ENCODE peak calls at places on chromosome 19, in eight cellular contexts. F is heart right ventricle; C is stomach; N is HCT116; K is CD8-positive, alpha-beta T cell; Q is tibial nerve; U is CD8-positive, alpha-beta memory T cell; G is neural progenitor cell. L is an unnamed sample. For H3K4me1, the result is how much of the 10 kb centered on the place peaks cover.

GRCh38 chr19:38700350-38700932 is 43.8 kb downstream of the CAPN12 start:
- DNase-seq in Q (no peak), K (no peak), C (no peak), F (no peak), U (no peak), N (no peak), G (no peak), L (no peak)

GRCh38 chr19:57708641-57709354 is at the start of gene ZNF154:
- DNase-seq in N (no peak), K (peak), F (peak), U (peak), G (peak), C (no peak), Q (no peak), L (peak)

GRCh38 chr19:4730740-4731171 is 7.1 kb upstream of the DPP9 start:
- DNase-seq in G (no peak), K (peak), N (peak), F (no peak), C (no peak), U (peak), Q (no peak), L (peak)

GRCh38 chr19:694481-695349 is 537 bp downstream of the PRSS57 start:
- DNase-seq in F (no peak), Q (no peak), N (no peak), C (no peak), G (no peak), K (no peak), U (no peak), L (no peak)

GRCh38 chr19:13764821-13765394 is 586 bp downstream of the MRI1 start:
- DNase-seq in N (no peak), G (peak), Q (no peak), F (no peak), U (peak), C (peak), K (peak), L (peak)

GRCh38 chr19:42455621-42456081 is 12.9 kb upstream of the CXCL17 start:
- DNase-seq in F (no peak), Q (no peak), N (peak), U (no peak), C (no peak), G (no peak), K (no peak), L (no peak)

GRCh38 chr19:3987619-3988371 is 2.5 kb upstream of the EEF2 start:
- DNase-seq in U (peak), Q (peak), F (peak), N (peak), G (peak), C (peak), K (peak), L (peak)

GRCh38 chr19:34044011-34044410 is 128.3 kb upstream of the LSM14A start:
- DNase-seq in F (no peak), N (no peak), Q (no peak), C (no peak), K (no peak), G (no peak), U (no peak), L (no peak)

GRCh38 chr19:13363235-13363634 is 143.0 kb downstream of the CACNA1A start:
- DNase-seq in U (no peak), F (no peak), C (no peak), K (no peak), G (no peak), Q (no peak), N (no peak), L (no peak)

GRCh38 chr19:13978721-13979191 is 26.4 kb downstream of the DCAF15 start:
- DNase-seq in U (no peak), Q (no peak), G (no peak), C (no peak), K (peak), N (no peak), F (no peak), L (no peak)

GRCh38 chr19:3575260-3575741 is 2.6 kb downstream of the HMG20B start:
- DNase-seq in N (no peak), K (no peak), G (peak), F (no peak), Q (no peak), U (no peak), C (peak), L (peak)

GRCh38 chr19:37885392-37885791 is 21.0 kb downstream of the WDR87 start:
- DNase-seq in U (no peak), C (no peak), Q (no peak), N (no peak), G (no peak), F (no peak), K (no peak), L (no peak)

GRCh38 chr19:507286-508203 is at the start of gene TPGS1:
- DNase-seq in U (peak), G (peak), F (peak), N (peak), C (peak), Q (peak), K (peak), L (no peak)

GRCh38 chr19:41588497-41589209 is 12.7 kb downstream of the CEACAM21 start:
- DNase-seq in C (no peak), Q (no peak), K (no peak), G (peak), U (no peak), F (peak), N (no peak), L (peak)

GRCh38 chr19:5355076-5355475 is 14.5 kb upstream of the PTPRS start:
- DNase-seq in Q (no peak), N (no peak), C (no peak), U (no peak), K (no peak), F (no peak), G (no peak), L (no peak)

GRCh38 chr19:4583961-4584669 is 24.6 kb upstream of the SEMA6B start:
- DNase-seq in N (no peak), C (no peak), Q (no peak), G (peak), K (no peak), F (no peak), U (no peak), L (no peak)

GRCh38 chr19:53394522-53394973 is 401 bp upstream of the ZNF765 start:
- DNase-seq in C (peak), K (peak), F (peak), G (peak), N (no peak), Q (peak), U (no peak), L (no peak)

GRCh38 chr19:12800873-12801465 is 631 bp downstream of the PRDX2 start:
- DNase-seq in Q (no peak), U (no peak), G (peak), K (no peak), F (no peak), N (no peak), C (no peak), L (no peak)

GRCh38 chr19:53868091-53868891 is 608 bp downstream of the MYADM start:
- DNase-seq in U (peak), F (peak), N (no peak), Q (no peak), C (peak), G (peak), K (peak), L (no peak)

GRCh38 chr19:23999821-24000610 is 85.3 kb downstream of the ZNF726 start:
- DNase-seq in K (no peak), U (no peak), N (no peak), Q (no peak), G (no peak), C (no peak), F (no peak), L (no peak)

GRCh38 chr19:35126624-35126959 is 8.3 kb downstream of the LGI4 start:
- DNase-seq in U (no peak), F (no peak), N (no peak), Q (no peak), K (no peak), C (no peak), G (peak), L (no peak)

GRCh38 chr19:47130589-47131168 is at the start of gene SAE1:
- DNase-seq in G (peak), C (peak), N (peak), K (peak), U (peak), F (peak), Q (peak), L (peak)

GRCh38 chr19:8194528-8195275 is 14.5 kb upstream of the CERS4 start:
- DNase-seq in U (peak), N (no peak), F (no peak), C (peak), K (peak), G (no peak), Q (no peak), L (peak)

GRCh38 chr19:16025108-16026101 is 50.9 kb upstream of the TPM4 start:
- DNase-seq in Q (no peak), K (no peak), U (no peak), G (peak), N (peak), C (peak), F (no peak), L (no peak)

GRCh38 chr19:29667941-29668340 is 2.7 kb downstream of the PLEKHF1 start:
- DNase-seq in U (peak), G (no peak), F (no peak), K (peak), C (peak), Q (no peak), N (no peak), L (peak)

GRCh38 chr19:35044317-35045117 is 3.0 kb downstream of the HPN start:
- DNase-seq in U (peak), N (no peak), C (peak), F (peak), K (peak), G (peak), Q (peak), L (peak)

DNA sequence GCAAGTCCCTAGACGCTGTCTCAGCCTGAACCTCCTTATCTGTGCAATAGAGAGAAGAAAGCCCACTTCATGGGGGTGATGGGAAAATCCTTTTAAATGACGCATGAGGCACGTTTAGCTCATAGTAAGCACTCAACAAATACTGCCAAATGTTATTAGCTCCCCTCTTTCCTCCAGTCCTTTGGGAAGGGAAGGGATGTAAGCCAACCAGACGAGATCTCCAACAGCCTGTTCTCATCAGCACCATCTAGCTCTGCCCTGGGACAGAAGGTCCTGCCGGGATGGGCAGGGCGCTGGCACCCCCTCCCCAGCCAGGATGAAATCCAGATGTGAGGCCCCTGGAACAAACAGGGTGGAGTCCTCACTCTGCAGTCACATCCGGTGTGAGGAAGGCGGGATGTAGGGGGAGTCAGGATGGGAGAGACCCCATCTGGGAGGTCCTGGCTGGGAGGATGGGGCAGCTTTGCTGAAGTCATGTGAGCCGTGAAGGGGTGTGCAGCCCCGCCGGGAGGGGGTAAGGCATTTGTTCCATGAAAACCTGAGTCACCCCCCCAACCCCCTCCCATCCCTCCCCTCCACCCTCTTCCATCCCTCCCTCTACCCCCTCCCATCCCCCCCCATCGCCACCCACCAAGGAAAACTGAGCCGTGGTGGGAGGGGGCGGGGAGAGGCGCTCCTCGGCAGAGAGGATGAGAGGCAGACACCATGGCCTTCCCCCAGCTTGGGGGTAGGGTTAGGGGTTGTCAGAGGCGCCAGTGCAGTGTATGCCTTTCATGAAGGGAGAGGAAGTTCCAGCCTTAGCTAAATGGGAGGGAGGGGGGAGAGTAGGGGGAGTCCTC is 4.5 kb downstream of the S1PR2 start:
- DNase-seq in F (peak), N (no peak), G (no peak), Q (peak), C (peak), K (no peak), U (no peak), L (no peak)
- H3K27ac ChIP-seq in F (peak), N (no peak), G (no peak), Q (peak), C (peak), K (no peak), U (no peak), L (no peak)

GRCh38 chr19:55229789-55230182 is 1.2 kb upstream of the TMEM86B start:
- DNase-seq in K (no peak), C (no peak), G (no peak), U (no peak), Q (no peak), F (no peak), N (no peak), L (no peak)

GRCh38 chr19:55229145-55229788 is 704 bp upstream of the TMEM86B start:
- DNase-seq in F (no peak), C (no peak), N (no peak), Q (no peak), G (no peak), K (no peak), U (no peak), L (no peak)

GRCh38 chr19:55227241-55228014 is 1.1 kb downstream of the TMEM86B start:
- DNase-seq in Q (no peak), C (no peak), U (no peak), F (no peak), G (no peak), N (no peak), K (no peak), L (no peak)

GRCh38 chr19:55228015-55228391 is 560 bp downstream of the TMEM86B start:
- DNase-seq in N (no peak), Q (no peak), F (peak), C (no peak), K (no peak), G (no peak), U (no peak), L (no peak)

DNA sequence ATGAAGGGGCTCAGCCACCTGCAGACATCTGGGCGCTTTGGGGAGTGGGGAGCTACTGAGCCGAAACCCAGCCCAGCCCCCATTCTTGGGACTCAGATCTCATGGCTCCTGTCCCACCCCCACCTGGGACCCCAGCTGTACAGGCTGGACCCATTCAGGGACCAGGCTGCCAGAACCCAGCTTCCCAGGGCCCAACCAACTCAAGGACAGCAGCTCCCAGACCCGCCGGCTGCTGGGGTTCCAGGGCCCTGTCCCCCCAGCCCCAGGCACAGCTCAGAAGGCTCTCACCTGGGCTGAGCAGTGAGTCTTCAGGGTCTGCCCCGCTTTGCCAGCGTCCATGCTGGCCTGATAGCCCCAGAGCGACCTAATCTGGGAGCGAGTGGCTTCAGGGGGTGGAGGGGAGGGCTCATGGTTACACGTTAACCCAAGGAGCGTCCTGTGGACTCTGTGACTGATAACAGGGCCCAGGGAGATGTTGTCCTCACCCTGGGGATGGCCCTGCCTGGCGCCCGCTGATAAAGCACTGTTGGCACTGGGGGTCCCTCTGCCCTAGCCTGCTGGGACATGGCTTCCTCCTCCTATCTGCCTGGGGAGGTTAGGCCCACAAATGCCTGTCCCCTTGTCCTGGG is at the start of gene TMEM86B:
- DNase-seq in K (no peak), G (no peak), N (no peak), U (no peak), C (peak), Q (no peak), F (no peak), L (no peak)
- H3K4me1 ChIP-seq in K (under half), G (under half), N (under half), U (under half), C (under half), Q (under half), F (under half), L (under half)

GRCh38 chr19:6443986-6444385 is 10.4 kb upstream of the SLC25A41 start:
- DNase-seq in G (no peak), N (no peak), U (no peak), K (no peak), Q (no peak), C (no peak), F (no peak), L (no peak)

GRCh38 chr19:6442087-6442688 is 8.6 kb upstream of the SLC25A41 start:
- DNase-seq in U (no peak), K (no peak), N (no peak), C (no peak), F (no peak), G (no peak), Q (no peak), L (no peak)

GRCh38 chr19:6450166-6450565 is 9.4 kb downstream of the SLC25A23 start:
- DNase-seq in C (no peak), F (no peak), U (no peak), Q (no peak), N (no peak), G (no peak), K (no peak), L (no peak)

GRCh38 chr19:6448045-6448444 is 11.5 kb downstream of the SLC25A23 start:
- DNase-seq in N (no peak), F (no peak), Q (no peak), C (no peak), G (no peak), K (no peak), U (no peak), L (no peak)

DNA sequence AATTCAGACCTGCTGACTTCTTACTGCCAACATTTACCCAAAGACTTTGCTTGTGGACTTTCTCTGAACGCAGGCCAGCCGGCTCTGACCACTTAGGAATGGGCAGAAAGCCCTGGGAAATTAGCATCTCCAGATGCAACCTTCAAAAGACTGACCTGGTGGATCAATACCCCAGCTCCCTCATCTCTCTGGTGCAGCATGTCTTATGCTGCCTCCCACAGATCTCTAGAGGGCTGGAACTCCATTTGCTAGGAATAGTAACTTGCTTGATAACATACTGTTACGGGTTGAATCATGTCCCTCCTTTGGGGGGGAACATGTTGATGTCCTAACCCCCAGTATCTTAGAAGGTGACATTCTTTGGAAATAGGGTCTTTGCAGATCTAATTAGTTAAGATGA is 12.9 kb upstream of the SLC25A41 start:
- DNase-seq in K (no peak), Q (no peak), C (no peak), N (no peak), U (no peak), G (no peak), F (no peak), L (no peak)
- H3K27ac ChIP-seq in K (no peak), Q (no peak), C (no peak), N (no peak), U (no peak), G (no peak), F (no peak), L (no peak)

GRCh38 chr19:40576181-40576584 is 490 bp upstream of the SHKBP1 start:
- DNase-seq in G (peak), K (no peak), Q (no peak), C (no peak), N (no peak), F (no peak), U (peak), L (peak)

GRCh38 chr19:40580619-40581018 is 3.9 kb downstream of the SHKBP1 start:
- DNase-seq in G (no peak), U (no peak), Q (no peak), K (no peak), C (no peak), N (no peak), F (no peak), L (no peak)

GRCh38 chr19:40575326-40575725 is 1.3 kb upstream of the SHKBP1 start:
- DNase-seq in U (peak), F (no peak), K (no peak), N (no peak), G (no peak), C (no peak), Q (no peak), L (no peak)

GRCh38 chr19:40578442-40578908 is 1.8 kb downstream of the SHKBP1 start:
- DNase-seq in Q (no peak), F (peak), N (no peak), K (no peak), U (no peak), G (peak), C (no peak), L (no peak)

GRCh38 chr19:40576585-40577451 is at the start of gene SHKBP1:
- DNase-seq in K (peak), Q (peak), G (peak), C (peak), F (peak), N (peak), U (peak), L (peak)
- H3K4me1 ChIP-seq in K (under half), Q (under half), G (under half), C (under half), F (under half), N (under half), U (under half), L (under half)

DNA sequence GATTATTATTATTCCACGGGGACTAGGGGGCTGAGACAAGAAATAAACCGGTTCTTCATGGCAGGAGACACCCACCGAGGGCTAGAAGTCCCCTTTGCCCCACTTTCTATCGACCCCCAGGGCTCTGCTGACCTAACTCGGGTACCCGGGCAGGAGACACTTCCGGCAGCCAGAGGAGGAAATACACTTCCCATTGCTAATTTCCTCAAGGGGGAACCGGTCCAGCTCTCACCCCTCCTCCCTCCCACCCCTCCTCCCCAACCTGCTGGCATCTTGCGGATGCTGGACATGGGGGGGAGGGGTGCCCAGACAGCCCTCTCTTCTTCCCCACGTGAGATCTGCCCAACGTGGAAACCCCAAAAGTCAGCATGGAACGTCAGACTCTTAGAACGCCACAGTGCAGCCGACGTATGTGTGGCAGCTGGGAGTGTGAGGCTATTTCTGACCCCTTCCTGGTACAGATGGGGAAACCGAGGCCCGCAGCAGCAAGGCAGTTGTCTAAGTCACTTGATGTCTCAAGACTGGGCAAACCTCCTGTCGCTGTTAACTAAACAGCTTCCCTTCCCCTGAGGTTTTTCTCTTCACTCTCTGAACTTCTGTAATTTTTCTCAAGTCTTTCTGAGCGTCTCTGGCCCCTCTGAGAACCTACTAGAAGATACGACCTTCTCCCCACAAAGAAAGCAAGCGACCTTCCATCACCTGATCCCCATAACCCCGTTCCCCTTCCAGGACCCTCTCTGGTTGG is 3.6 kb downstream of the GPR4 start:
- DNase-seq in C (no peak), U (no peak), G (no peak), N (no peak), Q (no peak), F (peak), K (no peak), L (no peak)
- H3K27ac ChIP-seq in C (peak), U (no peak), G (no peak), N (no peak), Q (peak), F (peak), K (no peak), L (no peak)

DNA sequence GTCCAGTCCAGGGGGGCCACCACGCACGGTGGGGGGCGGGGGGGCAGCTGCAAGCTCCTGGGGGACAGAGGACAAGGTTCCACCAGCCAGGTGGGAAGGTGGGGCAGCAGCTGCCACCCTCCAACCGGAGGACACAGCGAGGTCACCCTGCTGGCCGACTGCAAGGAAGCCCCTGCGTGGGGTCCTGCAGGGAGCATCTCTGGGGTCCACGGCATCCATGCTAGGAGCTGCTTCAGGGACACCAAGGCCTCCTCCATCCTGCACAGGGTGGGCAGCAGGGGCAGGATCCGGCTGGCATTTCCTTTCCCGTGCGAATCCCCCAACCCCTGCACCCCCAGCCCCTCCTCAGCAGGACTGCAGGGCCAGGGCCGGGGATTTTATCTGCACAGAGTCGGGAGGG is 8.3 kb upstream of the KLF16 start:
- DNase-seq in F (no peak), G (no peak), U (no peak), N (no peak), Q (no peak), K (no peak), C (no peak), L (no peak)
- H3K4me1 ChIP-seq in F (under half), G (under half), U (under half), N (under half), Q (under half), K (under half), C (half or more), L (under half)

L was measured in CD4-positive, CD25-positive, alpha-beta regulatory T cell.